ENCODE peak calls at places on chromosomes 13 and 19, in five cellular contexts. A is HAP-1; D is cardiac muscle cell; G is tibial artery; B is CD4-positive, CD25-positive, alpha-beta regulatory T cell. U is an unnamed sample.

GRCh38 chr13:40362502-40362901 is 303.9 kb downstream of the FOXO1 start:
- DNase-seq in A (no peak), D (no peak), G (no peak), B (no peak), U (no peak)

GRCh38 chr19:3683405-3683865 is 16.8 kb downstream of the PIP5K1C start:
- DNase-seq in A (no peak), D (no peak), G (no peak), B (no peak), U (no peak)

GRCh38 chr19:49421039-49421877 is 2.0 kb downstream of the PTH2 start:
- DNase-seq in A (peak; percentile 77), D (peak; percentile 87), G (peak; percentile 39), B (peak; percentile 61), U (peak; percentile 56)

GRCh38 chr19:19062454-19063182 is 1.2 kb upstream of the SLC25A42 start:
- DNase-seq in A (no peak), D (no peak), G (no peak), B (no peak), U (no peak)

GRCh38 chr13:25980255-25980654 is 71.6 kb downstream of the SHISA2 start:
- DNase-seq in A (peak; percentile 66), D (peak; percentile 50), G (no peak), B (no peak), U (no peak)

GRCh38 chr13:111908981-111909380 is 158.0 kb upstream of the SOX1 start:
- DNase-seq in A (no peak), D (no peak), G (no peak), B (no peak), U (peak; percentile 2)

GRCh38 chr13:40585911-40586471 is 80.5 kb downstream of the FOXO1 start:
- DNase-seq in A (peak; percentile 22), D (no peak), G (no peak), B (no peak), U (no peak)

GRCh38 chr19:21463449-21464105 is 41.8 kb upstream of the ZNF429 start:
- DNase-seq in A (no peak), D (peak; percentile 92), G (no peak), B (peak; percentile 46), U (peak; percentile 70)

GRCh38 chr13:75931116-75931515 is 295.0 kb downstream of the LMO7 start:
- DNase-seq in A (no peak), D (no peak), G (no peak), B (no peak), U (no peak)

GRCh38 chr13:71866173-71867091 is 572 bp downstream of the DACH1 start:
- DNase-seq in A (peak; percentile 51), D (peak; percentile 72), G (no peak), B (peak; percentile 2), U (peak; percentile 40)

GRCh38 chr13:51913421-51914136 is 51.8 kb downstream of the CCDC70 start:
- DNase-seq in A (no peak), D (peak; percentile 43), G (no peak), B (no peak), U (no peak)

GRCh38 chr13:112207124-112207523 is 140.2 kb downstream of the SOX1 start:
- DNase-seq in A (no peak), D (no peak), G (no peak), B (no peak), U (no peak)

GRCh38 chr19:31319465-31319864 is 29.8 kb downstream of the TSHZ3 start:
- DNase-seq in A (no peak), D (no peak), G (no peak), B (no peak), U (no peak)

GRCh38 chr19:7552781-7553180 is 17.3 kb downstream of the PNPLA6 start:
- DNase-seq in A (no peak), D (no peak), G (no peak), B (no peak), U (no peak)

GRCh38 chr13:86591862-86592261 is 792.6 kb upstream of the SLITRK6 start:
- DNase-seq in A (no peak), D (no peak), G (no peak), B (no peak), U (no peak)

GRCh38 chr13:41418027-41418426 is 39.3 kb upstream of the RGCC start:
- DNase-seq in A (no peak), D (no peak), G (no peak), B (no peak), U (no peak)

GRCh38 chr13:76812971-76813691 is 73.1 kb downstream of the KCTD12 start:
- DNase-seq in A (no peak), D (no peak), G (peak; percentile 84), B (no peak), U (no peak)

GRCh38 chr13:111661052-111661451 is 340.6 kb downstream of the TEX29 start:
- DNase-seq in A (no peak), D (no peak), G (no peak), B (no peak), U (no peak)

GRCh38 chr13:52848455-52849190 is at the start of gene PCDH8:
- DNase-seq in A (no peak), D (peak; percentile 91), G (no peak), B (no peak), U (no peak)

GRCh38 chr13:36282818-36283432 is 14.7 kb downstream of the CCDC169 start:
- DNase-seq in A (peak; percentile 57), D (peak; percentile 62), G (no peak), B (peak; percentile 7), U (no peak)

GRCh38 chr19:21484631-21485030 is 20.8 kb upstream of the ZNF429 start:
- DNase-seq in A (no peak), D (no peak), G (no peak), B (no peak), U (no peak)

GRCh38 chr19:51473009-51473707 is 5.2 kb upstream of the CEACAM18 start:
- DNase-seq in A (peak; percentile 15), D (peak; percentile 75), G (peak; percentile 80), B (peak; percentile 75), U (peak; percentile 83)

GRCh38 chr13:73849292-73849691 is 284.9 kb downstream of the KLF12 start:
- DNase-seq in A (peak; percentile 39), D (no peak), G (no peak), B (peak; percentile 37), U (no peak)

GRCh38 chr13:44368062-44368591 is 5.5 kb upstream of the SERP2 start:
- DNase-seq in A (peak; percentile 73), D (no peak), G (no peak), B (no peak), U (no peak)

GRCh38 chr13:107200491-107200890 is 632.6 kb upstream of the ARGLU1 start:
- DNase-seq in A (no peak), D (no peak), G (no peak), B (no peak), U (no peak)

GRCh38 chr13:85698236-85698635 is 101.0 kb downstream of the SLITRK6 start:
- DNase-seq in A (no peak), D (no peak), G (no peak), B (no peak), U (no peak)

GRCh38 chr13:25886438-25887214 is 165.2 kb downstream of the SHISA2 start:
- DNase-seq in A (no peak), D (no peak), G (no peak), B (no peak), U (no peak)

GRCh38 chr19:32743021-32743420 is 23.5 kb downstream of the TDRD12 start:
- DNase-seq in A (no peak), D (no peak), G (no peak), B (no peak), U (no peak)
- H3K4me1 ChIP-seq in A (no peaks in the 10 kb centered on the region), D (no peaks in the 10 kb centered on the region), G (no peaks in the 10 kb centered on the region), B (peaks cover 11% of the 10 kb centered on the region), U (no peaks in the 10 kb centered on the region)

GRCh38 chr19:35337081-35337983 is 8.3 kb downstream of the CD22 start:
- DNase-seq in A (no peak), D (no peak), G (no peak), B (no peak), U (no peak)

GRCh38 chr19:35336166-35336955 is 7.4 kb downstream of the CD22 start:
- DNase-seq in A (no peak), D (no peak), G (no peak), B (no peak), U (no peak)

GRCh38 chr19:35341006-35341405 is 6.7 kb upstream of the FFAR1 start:
- DNase-seq in A (no peak), D (no peak), G (no peak), B (no peak), U (no peak)

GRCh38 chr19:35340431-35340830 is 7.3 kb upstream of the FFAR1 start:
- DNase-seq in A (no peak), D (no peak), G (no peak), B (no peak), U (no peak)

DNA sequence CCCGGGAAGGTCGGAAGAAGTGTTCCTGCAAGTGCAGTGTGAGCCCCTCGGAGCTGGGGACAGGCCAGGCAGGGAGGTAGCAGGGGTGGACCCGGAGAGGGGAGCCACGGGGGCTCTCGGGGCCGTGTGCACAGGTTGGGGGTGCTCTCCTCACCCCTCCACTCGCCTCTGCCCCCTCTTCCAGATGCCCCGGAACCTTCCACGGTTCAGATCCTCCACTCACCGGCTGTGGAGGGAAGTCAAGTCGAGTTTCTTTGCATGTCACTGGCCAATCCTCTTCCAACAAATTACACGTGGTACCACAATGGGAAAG is 9.0 kb downstream of the CD22 start:
- DNase-seq in A (no peak), D (no peak), G (no peak), B (no peak), U (no peak)
- H3K4me1 ChIP-seq in A (no peaks in the 10 kb centered on the region), D (no peaks in the 10 kb centered on the region), G (no peaks in the 10 kb centered on the region), B (no peaks in the 10 kb centered on the region), U (no peaks in the 10 kb centered on the region)

DNA sequence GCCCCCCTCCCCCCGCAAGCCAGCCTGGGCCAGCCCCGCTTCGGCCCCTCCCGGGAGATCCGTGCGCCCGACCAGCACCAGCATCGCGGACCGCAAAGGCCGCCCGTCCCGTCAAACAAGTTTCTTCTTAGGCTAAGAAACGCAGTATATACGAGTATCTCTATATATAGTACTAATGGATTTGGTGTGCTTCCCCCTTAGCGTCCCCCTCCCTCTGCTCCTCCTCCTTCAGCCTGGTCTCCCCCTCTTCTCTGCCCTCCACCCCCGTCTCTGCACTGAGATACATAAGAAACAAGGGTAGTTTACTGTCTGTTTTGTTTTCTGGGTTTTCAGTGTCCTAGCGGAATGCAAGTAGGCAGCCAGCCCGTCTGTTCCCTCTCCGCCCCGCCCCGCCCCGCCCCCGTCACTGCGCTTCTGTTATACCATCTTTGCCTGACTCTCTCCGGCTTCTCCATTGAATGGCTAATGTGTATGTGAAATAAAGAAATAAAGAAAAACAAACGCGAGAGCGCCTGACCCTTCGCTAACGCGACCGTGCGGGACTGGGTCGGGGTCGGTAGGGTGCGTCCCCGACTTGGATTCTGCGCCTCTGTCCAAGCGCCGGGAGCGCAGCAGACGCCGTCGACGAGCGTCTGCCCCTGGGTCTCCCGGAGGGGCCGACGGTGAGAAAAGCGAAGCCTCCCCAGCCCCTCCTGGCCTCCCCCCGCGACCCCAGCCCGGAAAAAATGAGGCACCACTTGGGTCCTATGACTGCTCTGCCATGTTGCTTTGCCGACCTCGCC is 4.2 kb downstream of the LYL1 start:
- DNase-seq in A (peak; percentile 29), D (no peak), G (no peak), B (peak; percentile 78), U (peak; percentile 58)
- H3K4me1 ChIP-seq in A (peaks cover 3% of the 10 kb centered on the region), D (peaks cover 10% of the 10 kb centered on the region), G (no peaks in the 10 kb centered on the region), B (peaks cover 97% of the 10 kb centered on the region), U (peaks cover 26% of the 10 kb centered on the region)

DNA sequence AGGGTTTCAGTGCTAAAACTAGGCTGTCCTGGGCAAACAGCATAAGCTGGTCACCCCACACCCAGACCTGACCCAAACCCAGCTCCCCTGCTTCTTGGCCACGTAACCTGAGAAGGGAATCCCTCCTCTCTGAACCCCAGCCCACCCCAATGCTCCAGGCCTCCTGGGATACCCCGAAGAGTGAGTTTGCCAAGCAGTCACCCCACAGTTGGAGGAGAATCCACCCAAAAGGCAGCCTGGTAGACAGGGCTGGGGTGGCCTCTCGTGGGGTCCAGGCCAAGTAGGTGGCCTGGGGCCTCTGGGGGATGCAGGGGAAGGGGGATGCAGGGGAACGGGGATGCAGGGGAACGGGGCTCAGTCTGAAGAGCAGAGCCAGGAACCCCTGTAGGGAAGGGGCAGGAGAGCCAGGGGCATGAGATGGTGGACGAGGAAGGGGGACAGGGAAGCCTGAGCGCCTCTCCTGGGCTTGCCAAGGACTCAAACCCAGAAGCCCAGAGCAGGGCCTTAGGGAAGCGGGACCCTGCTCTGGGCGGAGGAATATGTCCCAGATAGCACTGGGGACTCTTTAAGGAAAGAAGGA is 2.8 kb downstream of the PPP1R12C start:
- DNase-seq in A (no peak), D (no peak), G (no peak), B (no peak), U (no peak)
- H3K4me1 ChIP-seq in A (peaks cover 6% of the 10 kb centered on the region), D (peaks cover 23% of the 10 kb centered on the region), G (no peaks in the 10 kb centered on the region), B (peaks cover 37% of the 10 kb centered on the region), U (peaks cover 8% of the 10 kb centered on the region)

U was measured in colonic mucosa.